ENCODE peak calls at places on chromosomes 4 and X, in eight cellular contexts. One of them, this sample, is unnamed.
A peak's percentile ranks its signal among the peaks of the same experiment; 100 is the strongest.

GRCh38 chrX:15336023-15336413 is 695 bp upstream of the PIGA start:
- ATAC-seq in stimulated activated naive CD8-positive, alpha-beta T cell treated with anti-CD3 and anti-CD28 coated beads, Interleukin-15, Interleukin-2, amounts not matched to agents 100 U/mL and 50 U/mL, for 24 hours: no peak
- ATAC-seq in lung: no peak
- ATAC-seq in GM23338: peak; percentile 12
- ATAC-seq in right cardiac atrium: peak; percentile 10
- ATAC-seq in heart right ventricle: no peak
- ATAC-seq in GM12878: peak; percentile 9
- ATAC-seq in activated B cell treated with CpG ODN at 0.5 μM for 24 hours: peak; percentile 28
- ATAC-seq in this sample: peak; percentile 26

GRCh38 chr4:137961051-137961438 is 281.1 kb downstream of the SLC7A11 start:
- ATAC-seq in stimulated activated naive CD8-positive, alpha-beta T cell treated with anti-CD3 and anti-CD28 coated beads, Interleukin-15, Interleukin-2, amounts not matched to agents 100 U/mL and 50 U/mL, for 24 hours: no peak
- ATAC-seq in lung: peak; percentile 70
- ATAC-seq in GM23338: no peak
- ATAC-seq in right cardiac atrium: peak; percentile 41
- ATAC-seq in heart right ventricle: no peak
- ATAC-seq in GM12878: no peak
- ATAC-seq in activated B cell treated with CpG ODN at 0.5 μM for 24 hours: no peak
- ATAC-seq in this sample: no peak

GRCh38 chr4:109810580-109811387 is 4.8 kb upstream of the GAR1 start:
- ATAC-seq in stimulated activated naive CD8-positive, alpha-beta T cell treated with anti-CD3 and anti-CD28 coated beads, Interleukin-15, Interleukin-2, amounts not matched to agents 100 U/mL and 50 U/mL, for 24 hours: no peak
- ATAC-seq in lung: no peak
- ATAC-seq in GM23338: peak; percentile 39
- ATAC-seq in right cardiac atrium: no peak
- ATAC-seq in heart right ventricle: no peak
- ATAC-seq in GM12878: no peak
- ATAC-seq in activated B cell treated with CpG ODN at 0.5 μM for 24 hours: no peak
- ATAC-seq in this sample: no peak

GRCh38 chr4:53505947-53506346 is 85.3 kb downstream of the LNX1 start:
- ATAC-seq in stimulated activated naive CD8-positive, alpha-beta T cell treated with anti-CD3 and anti-CD28 coated beads, Interleukin-15, Interleukin-2, amounts not matched to agents 100 U/mL and 50 U/mL, for 24 hours: no peak
- ATAC-seq in lung: no peak
- ATAC-seq in GM23338: peak; percentile 44
- ATAC-seq in right cardiac atrium: no peak
- ATAC-seq in heart right ventricle: no peak
- ATAC-seq in GM12878: peak; percentile 34
- ATAC-seq in activated B cell treated with CpG ODN at 0.5 μM for 24 hours: no peak
- ATAC-seq in this sample: no peak

GRCh38 chr4:26227827-26228226 is 93.0 kb upstream of the RBPJ start:
- ATAC-seq in stimulated activated naive CD8-positive, alpha-beta T cell treated with anti-CD3 and anti-CD28 coated beads, Interleukin-15, Interleukin-2, amounts not matched to agents 100 U/mL and 50 U/mL, for 24 hours: no peak
- ATAC-seq in lung: no peak
- ATAC-seq in GM23338: no peak
- ATAC-seq in right cardiac atrium: no peak
- ATAC-seq in heart right ventricle: no peak
- ATAC-seq in GM12878: no peak
- ATAC-seq in activated B cell treated with CpG ODN at 0.5 μM for 24 hours: no peak
- ATAC-seq in this sample: no peak

GRCh38 chr4:168128601-168129000 is 36.3 kb downstream of the ANXA10 start:
- ATAC-seq in stimulated activated naive CD8-positive, alpha-beta T cell treated with anti-CD3 and anti-CD28 coated beads, Interleukin-15, Interleukin-2, amounts not matched to agents 100 U/mL and 50 U/mL, for 24 hours: no peak
- ATAC-seq in lung: no peak
- ATAC-seq in GM23338: no peak
- ATAC-seq in right cardiac atrium: no peak
- ATAC-seq in heart right ventricle: no peak
- ATAC-seq in GM12878: no peak
- ATAC-seq in activated B cell treated with CpG ODN at 0.5 μM for 24 hours: no peak
- ATAC-seq in this sample: no peak

GRCh38 chr4:90185416-90185815 is 58.2 kb downstream of the CCSER1 start:
- ATAC-seq in stimulated activated naive CD8-positive, alpha-beta T cell treated with anti-CD3 and anti-CD28 coated beads, Interleukin-15, Interleukin-2, amounts not matched to agents 100 U/mL and 50 U/mL, for 24 hours: no peak
- ATAC-seq in lung: no peak
- ATAC-seq in GM23338: no peak
- ATAC-seq in right cardiac atrium: no peak
- ATAC-seq in heart right ventricle: no peak
- ATAC-seq in GM12878: no peak
- ATAC-seq in activated B cell treated with CpG ODN at 0.5 μM for 24 hours: no peak
- ATAC-seq in this sample: no peak

GRCh38 chr4:38266616-38267015 is 306.4 kb downstream of the PTTG2 start:
- ATAC-seq in stimulated activated naive CD8-positive, alpha-beta T cell treated with anti-CD3 and anti-CD28 coated beads, Interleukin-15, Interleukin-2, amounts not matched to agents 100 U/mL and 50 U/mL, for 24 hours: peak; percentile 78
- ATAC-seq in lung: no peak
- ATAC-seq in GM23338: no peak
- ATAC-seq in right cardiac atrium: peak; percentile 59
- ATAC-seq in heart right ventricle: peak; percentile 47
- ATAC-seq in GM12878: peak; percentile 31
- ATAC-seq in activated B cell treated with CpG ODN at 0.5 μM for 24 hours: no peak
- ATAC-seq in this sample: no peak

GRCh38 chrX:2933125-2933900 is 4.2 kb upstream of the ARSD start:
- ATAC-seq in stimulated activated naive CD8-positive, alpha-beta T cell treated with anti-CD3 and anti-CD28 coated beads, Interleukin-15, Interleukin-2, amounts not matched to agents 100 U/mL and 50 U/mL, for 24 hours: no peak
- ATAC-seq in lung: no peak
- ATAC-seq in GM23338: no peak
- ATAC-seq in right cardiac atrium: no peak
- ATAC-seq in heart right ventricle: no peak
- ATAC-seq in GM12878: no peak
- ATAC-seq in activated B cell treated with CpG ODN at 0.5 μM for 24 hours: no peak
- ATAC-seq in this sample: no peak

GRCh38 chr4:41633321-41633720 is 95.4 kb downstream of the LIMCH1 start:
- ATAC-seq in stimulated activated naive CD8-positive, alpha-beta T cell treated with anti-CD3 and anti-CD28 coated beads, Interleukin-15, Interleukin-2, amounts not matched to agents 100 U/mL and 50 U/mL, for 24 hours: no peak
- ATAC-seq in lung: no peak
- ATAC-seq in GM23338: no peak
- ATAC-seq in right cardiac atrium: no peak
- ATAC-seq in heart right ventricle: peak; percentile 85
- ATAC-seq in GM12878: no peak
- ATAC-seq in activated B cell treated with CpG ODN at 0.5 μM for 24 hours: no peak
- ATAC-seq in this sample: no peak

GRCh38 chrX:21972046-21972445 is 31.5 kb downstream of the SMS start:
- ATAC-seq in stimulated activated naive CD8-positive, alpha-beta T cell treated with anti-CD3 and anti-CD28 coated beads, Interleukin-15, Interleukin-2, amounts not matched to agents 100 U/mL and 50 U/mL, for 24 hours: no peak
- ATAC-seq in lung: no peak
- ATAC-seq in GM23338: no peak
- ATAC-seq in right cardiac atrium: no peak
- ATAC-seq in heart right ventricle: no peak
- ATAC-seq in GM12878: no peak
- ATAC-seq in activated B cell treated with CpG ODN at 0.5 μM for 24 hours: no peak
- ATAC-seq in this sample: no peak

GRCh38 chr4:118834070-118834469 is 1.9 kb downstream of the SEC24D start:
- ATAC-seq in stimulated activated naive CD8-positive, alpha-beta T cell treated with anti-CD3 and anti-CD28 coated beads, Interleukin-15, Interleukin-2, amounts not matched to agents 100 U/mL and 50 U/mL, for 24 hours: no peak
- ATAC-seq in lung: no peak
- ATAC-seq in GM23338: no peak
- ATAC-seq in right cardiac atrium: no peak
- ATAC-seq in heart right ventricle: no peak
- ATAC-seq in GM12878: peak; percentile 41
- ATAC-seq in activated B cell treated with CpG ODN at 0.5 μM for 24 hours: no peak
- ATAC-seq in this sample: no peak

GRCh38 chrX:74422576-74423288 is 1.4 kb downstream of the SLC16A2 start:
- ATAC-seq in stimulated activated naive CD8-positive, alpha-beta T cell treated with anti-CD3 and anti-CD28 coated beads, Interleukin-15, Interleukin-2, amounts not matched to agents 100 U/mL and 50 U/mL, for 24 hours: peak; percentile 25
- ATAC-seq in lung: no peak
- ATAC-seq in GM23338: peak; percentile 63
- ATAC-seq in right cardiac atrium: peak; percentile 76
- ATAC-seq in heart right ventricle: peak; percentile 62
- ATAC-seq in GM12878: no peak
- ATAC-seq in activated B cell treated with CpG ODN at 0.5 μM for 24 hours: peak; percentile 23
- ATAC-seq in this sample: peak; percentile 31

GRCh38 chr4:94819371-94819770 is 61.6 kb downstream of the BMPR1B start:
- ATAC-seq in stimulated activated naive CD8-positive, alpha-beta T cell treated with anti-CD3 and anti-CD28 coated beads, Interleukin-15, Interleukin-2, amounts not matched to agents 100 U/mL and 50 U/mL, for 24 hours: no peak
- ATAC-seq in lung: peak; percentile 34
- ATAC-seq in GM23338: no peak
- ATAC-seq in right cardiac atrium: peak; percentile 40
- ATAC-seq in heart right ventricle: peak; percentile 71
- ATAC-seq in GM12878: no peak
- ATAC-seq in activated B cell treated with CpG ODN at 0.5 μM for 24 hours: no peak
- ATAC-seq in this sample: no peak

GRCh38 chr4:89482248-89482647 is 174.6 kb upstream of the GPRIN3 start:
- ATAC-seq in stimulated activated naive CD8-positive, alpha-beta T cell treated with anti-CD3 and anti-CD28 coated beads, Interleukin-15, Interleukin-2, amounts not matched to agents 100 U/mL and 50 U/mL, for 24 hours: peak; percentile 57
- ATAC-seq in lung: no peak
- ATAC-seq in GM23338: peak; percentile 94
- ATAC-seq in right cardiac atrium: peak; percentile 75
- ATAC-seq in heart right ventricle: no peak
- ATAC-seq in GM12878: peak; percentile 85
- ATAC-seq in activated B cell treated with CpG ODN at 0.5 μM for 24 hours: no peak
- ATAC-seq in this sample: peak; percentile 68

GRCh38 chrX:46788902-46789301 is 30.0 kb upstream of the SLC9A7 start:
- ATAC-seq in stimulated activated naive CD8-positive, alpha-beta T cell treated with anti-CD3 and anti-CD28 coated beads, Interleukin-15, Interleukin-2, amounts not matched to agents 100 U/mL and 50 U/mL, for 24 hours: no peak
- ATAC-seq in lung: no peak
- ATAC-seq in GM23338: peak; percentile 84
- ATAC-seq in right cardiac atrium: no peak
- ATAC-seq in heart right ventricle: no peak
- ATAC-seq in GM12878: no peak
- ATAC-seq in activated B cell treated with CpG ODN at 0.5 μM for 24 hours: no peak
- ATAC-seq in this sample: no peak

GRCh38 chrX:46710425-46710824 is 48.5 kb downstream of the SLC9A7 start:
- ATAC-seq in stimulated activated naive CD8-positive, alpha-beta T cell treated with anti-CD3 and anti-CD28 coated beads, Interleukin-15, Interleukin-2, amounts not matched to agents 100 U/mL and 50 U/mL, for 24 hours: peak; percentile 28
- ATAC-seq in lung: no peak
- ATAC-seq in GM23338: no peak
- ATAC-seq in right cardiac atrium: no peak
- ATAC-seq in heart right ventricle: no peak
- ATAC-seq in GM12878: peak; percentile 9
- ATAC-seq in activated B cell treated with CpG ODN at 0.5 μM for 24 hours: no peak
- ATAC-seq in this sample: no peak

GRCh38 chr4:40311811-40312346 is 23.3 kb upstream of the CHRNA9 start:
- ATAC-seq in stimulated activated naive CD8-positive, alpha-beta T cell treated with anti-CD3 and anti-CD28 coated beads, Interleukin-15, Interleukin-2, amounts not matched to agents 100 U/mL and 50 U/mL, for 24 hours: no peak
- ATAC-seq in lung: no peak
- ATAC-seq in GM23338: no peak
- ATAC-seq in right cardiac atrium: peak; percentile 79
- ATAC-seq in heart right ventricle: no peak
- ATAC-seq in GM12878: peak; percentile 2
- ATAC-seq in activated B cell treated with CpG ODN at 0.5 μM for 24 hours: no peak
- ATAC-seq in this sample: no peak

GRCh38 chr4:150257338-150257737 is 179.1 kb downstream of the DCLK2 start:
- ATAC-seq in stimulated activated naive CD8-positive, alpha-beta T cell treated with anti-CD3 and anti-CD28 coated beads, Interleukin-15, Interleukin-2, amounts not matched to agents 100 U/mL and 50 U/mL, for 24 hours: no peak
- ATAC-seq in lung: no peak
- ATAC-seq in GM23338: no peak
- ATAC-seq in right cardiac atrium: no peak
- ATAC-seq in heart right ventricle: no peak
- ATAC-seq in GM12878: no peak
- ATAC-seq in activated B cell treated with CpG ODN at 0.5 μM for 24 hours: no peak
- ATAC-seq in this sample: no peak

GRCh38 chr4:19945979-19946380 is 305.7 kb upstream of the SLIT2 start:
- ATAC-seq in stimulated activated naive CD8-positive, alpha-beta T cell treated with anti-CD3 and anti-CD28 coated beads, Interleukin-15, Interleukin-2, amounts not matched to agents 100 U/mL and 50 U/mL, for 24 hours: no peak
- ATAC-seq in lung: no peak
- ATAC-seq in GM23338: no peak
- ATAC-seq in right cardiac atrium: no peak
- ATAC-seq in heart right ventricle: no peak
- ATAC-seq in GM12878: no peak
- ATAC-seq in activated B cell treated with CpG ODN at 0.5 μM for 24 hours: no peak
- ATAC-seq in this sample: no peak

GRCh38 chr4:37685726-37686372 is 327 bp downstream of the RELL1 start:
- ATAC-seq in stimulated activated naive CD8-positive, alpha-beta T cell treated with anti-CD3 and anti-CD28 coated beads, Interleukin-15, Interleukin-2, amounts not matched to agents 100 U/mL and 50 U/mL, for 24 hours: peak; percentile 15
- ATAC-seq in lung: peak; percentile 10
- ATAC-seq in GM23338: peak; percentile 44
- ATAC-seq in right cardiac atrium: peak; percentile 56
- ATAC-seq in heart right ventricle: peak; percentile 6
- ATAC-seq in GM12878: peak; percentile 38
- ATAC-seq in activated B cell treated with CpG ODN at 0.5 μM for 24 hours: peak; percentile 1
- ATAC-seq in this sample: peak; percentile 28

GRCh38 chr4:120725639-120726585 is 196.6 kb downstream of the PRDM5 start:
- ATAC-seq in stimulated activated naive CD8-positive, alpha-beta T cell treated with anti-CD3 and anti-CD28 coated beads, Interleukin-15, Interleukin-2, amounts not matched to agents 100 U/mL and 50 U/mL, for 24 hours: no peak
- ATAC-seq in lung: no peak
- ATAC-seq in GM23338: no peak
- ATAC-seq in right cardiac atrium: peak; percentile 50
- ATAC-seq in heart right ventricle: peak; percentile 55
- ATAC-seq in GM12878: no peak
- ATAC-seq in activated B cell treated with CpG ODN at 0.5 μM for 24 hours: no peak
- ATAC-seq in this sample: no peak

GRCh38 chr4:92636038-92636825 is 332.5 kb downstream of the GRID2 start:
- ATAC-seq in stimulated activated naive CD8-positive, alpha-beta T cell treated with anti-CD3 and anti-CD28 coated beads, Interleukin-15, Interleukin-2, amounts not matched to agents 100 U/mL and 50 U/mL, for 24 hours: no peak
- ATAC-seq in lung: no peak
- ATAC-seq in GM23338: peak; percentile 32
- ATAC-seq in right cardiac atrium: no peak
- ATAC-seq in heart right ventricle: no peak
- ATAC-seq in GM12878: no peak
- ATAC-seq in activated B cell treated with CpG ODN at 0.5 μM for 24 hours: no peak
- ATAC-seq in this sample: no peak

GRCh38 chr4:125734504-125734903 is 419.7 kb downstream of the FAT4 start:
- ATAC-seq in stimulated activated naive CD8-positive, alpha-beta T cell treated with anti-CD3 and anti-CD28 coated beads, Interleukin-15, Interleukin-2, amounts not matched to agents 100 U/mL and 50 U/mL, for 24 hours: no peak
- ATAC-seq in lung: no peak
- ATAC-seq in GM23338: peak; percentile 70
- ATAC-seq in right cardiac atrium: no peak
- ATAC-seq in heart right ventricle: no peak
- ATAC-seq in GM12878: no peak
- ATAC-seq in activated B cell treated with CpG ODN at 0.5 μM for 24 hours: no peak
- ATAC-seq in this sample: no peak

GRCh38 chr4:89422441-89422950 is 114.9 kb upstream of the GPRIN3 start:
- ATAC-seq in stimulated activated naive CD8-positive, alpha-beta T cell treated with anti-CD3 and anti-CD28 coated beads, Interleukin-15, Interleukin-2, amounts not matched to agents 100 U/mL and 50 U/mL, for 24 hours: no peak
- ATAC-seq in lung: no peak
- ATAC-seq in GM23338: no peak
- ATAC-seq in right cardiac atrium: no peak
- ATAC-seq in heart right ventricle: no peak
- ATAC-seq in GM12878: no peak
- ATAC-seq in activated B cell treated with CpG ODN at 0.5 μM for 24 hours: no peak
- ATAC-seq in this sample: no peak

This sample was measured in stimulated activated memory B cell treated with anti-CD40 and anti-IgM and Interleukin-4, amounts not matched to agents 10 μg/mL and 1 μg/mL and 100 μg/mL, for 72 hours.